ENCODE peak calls at places on chromosomes 12 and 14, in nine cellular contexts. Y is foreskin fibroblast; O is stimulated activated CD8-positive, alpha-beta memory T cell treated with anti-CD3 and anti-CD28 coated beads, Interleukin-4, amount 100 ng/mL, for 1 hour; H is stomach; M is brain pericyte; L is bronchial epithelial cell; I is stimulated activated CD4-positive, alpha-beta T cell treated with anti-CD3 and anti-CD28 coated beads, Interleukin-12 subunit alpha, Interleukin-12 subunit beta, amount 100 ng/mL, for 4 hours; P is ascending aorta; E is aorta. X is an unnamed sample.

GRCh38 chr12:84738481-84738972 is 174.1 kb downstream of the SLC6A15 start:
- DNase-seq in O (no peak), Y (peak), M (no peak), H (no peak), I (no peak), P (no peak), L (peak), E (no peak), X (no peak)

GRCh38 chr12:12191008-12191407 is 75.8 kb downstream of the LRP6 start:
- DNase-seq in M (no peak), Y (no peak), O (no peak), I (no peak), L (no peak), P (no peak), E (no peak), H (no peak), X (no peak)

GRCh38 chr14:92160619-92161018 is 38.9 kb downstream of the CPSF2 start:
- DNase-seq in P (no peak), Y (peak), H (no peak), E (no peak), M (no peak), O (no peak), L (peak), I (no peak), X (no peak)

GRCh38 chr12:14664434-14665023 is 31.9 kb downstream of the GUCY2C start:
- DNase-seq in I (no peak), P (no peak), H (peak), M (no peak), E (no peak), O (no peak), L (peak), Y (peak), X (no peak)

GRCh38 chr12:98671459-98671858 is 26.4 kb downstream of the APAF1 start:
- DNase-seq in M (no peak), Y (no peak), H (no peak), L (no peak), P (no peak), E (no peak), O (no peak), I (no peak), X (no peak)

GRCh38 chr14:72598328-72598727 is 295.6 kb downstream of the DPF3 start:
- DNase-seq in Y (no peak), O (no peak), I (no peak), L (no peak), E (no peak), P (no peak), H (no peak), M (no peak), X (no peak)

GRCh38 chr12:111434680-111435338 is 29.1 kb downstream of the SH2B3 start:
- DNase-seq in H (no peak), E (peak), P (peak), O (peak), M (no peak), L (peak), I (peak), Y (peak), X (no peak)

GRCh38 chr12:52029686-52030085 is 21.6 kb upstream of the NR4A1 start:
- DNase-seq in H (peak), M (no peak), Y (no peak), O (no peak), E (no peak), P (no peak), L (no peak), I (no peak), X (peak)

GRCh38 chr14:70692210-70692609 is 50.5 kb downstream of the TTC9 start:
- DNase-seq in O (no peak), E (peak), Y (no peak), M (no peak), I (no peak), H (peak), L (no peak), P (peak), X (no peak)

GRCh38 chr14:104161601-104162367 is 23.4 kb downstream of the KIF26A start:
- DNase-seq in H (no peak), E (no peak), O (no peak), L (no peak), Y (no peak), I (no peak), P (no peak), M (no peak), X (no peak)

X was measured in neuronal stem cell.